ENCODE peak calls at places on chromosome 4, in five cellular contexts. J is heart left ventricle, A is uterus, T is ovary, R is transverse colon. N is an unnamed sample.

GRCh38 chr4:125826801-125827200 is 512.0 kb downstream of the FAT4 start:
- DNase-seq in J (no peak), A (no peak), T (no peak), R (no peak), N (no peak)

GRCh38 chr4:148041606-148042324 is 309.9 kb downstream of the ARHGAP10 start:
- DNase-seq in J (no peak), A (no peak), T (no peak), R (no peak), N (no peak)

GRCh38 chr4:119106036-119107000 is 29.3 kb upstream of the MYOZ2 start:
- DNase-seq in J (no peak), A (no peak), T (no peak), R (no peak), N (no peak)

GRCh38 chr4:109764376-109764775 is 34.5 kb upstream of the PLA2G12A start:
- DNase-seq in J (no peak), A (no peak), T (peak; percentile 10), R (no peak), N (no peak)

GRCh38 chr4:75849459-75849858 is 52.8 kb downstream of the PPEF2 start:
- DNase-seq in J (no peak), A (no peak), T (no peak), R (no peak), N (no peak)

GRCh38 chr4:81040175-81040659 is 9.7 kb downstream of the BMP3 start:
- DNase-seq in J (no peak), A (no peak), T (no peak), R (no peak), N (no peak)

GRCh38 chr4:26321326-26322276 is 787 bp downstream of the RBPJ start:
- DNase-seq in J (peak; percentile 70), A (peak; percentile 18), T (peak; percentile 15), R (peak; percentile 37), N (no peak)

GRCh38 chr4:150799207-150799606 is 215.9 kb downstream of the LRBA start:
- DNase-seq in J (no peak), A (no peak), T (no peak), R (no peak), N (no peak)

GRCh38 chr4:167602157-167602556 is 367.9 kb upstream of the SPOCK3 start:
- DNase-seq in J (no peak), A (no peak), T (no peak), R (no peak), N (no peak)

GRCh38 chr4:94695389-94695788 is 62.4 kb upstream of the BMPR1B start:
- DNase-seq in J (no peak), A (no peak), T (no peak), R (no peak), N (no peak)

GRCh38 chr4:86587016-86587713 is 7.0 kb upstream of the PTPN13 start:
- DNase-seq in J (no peak), A (no peak), T (no peak), R (no peak), N (no peak)

GRCh38 chr4:152161676-152162330 is 374.1 kb downstream of the FBXW7 start:
- DNase-seq in J (no peak), A (no peak), T (no peak), R (no peak), N (no peak)

GRCh38 chr4:103720661-103721060 is 876 bp upstream of the TACR3 start:
- DNase-seq in J (no peak), A (no peak), T (no peak), R (no peak), N (no peak)

GRCh38 chr4:103721251-103721650 is 1.5 kb upstream of the TACR3 start:
- DNase-seq in J (no peak), A (no peak), T (no peak), R (no peak), N (no peak)

GRCh38 chr4:103719320-103720204 is at the start of gene TACR3:
- DNase-seq in J (peak; percentile 53), A (no peak), T (no peak), R (no peak), N (no peak)

DNA sequence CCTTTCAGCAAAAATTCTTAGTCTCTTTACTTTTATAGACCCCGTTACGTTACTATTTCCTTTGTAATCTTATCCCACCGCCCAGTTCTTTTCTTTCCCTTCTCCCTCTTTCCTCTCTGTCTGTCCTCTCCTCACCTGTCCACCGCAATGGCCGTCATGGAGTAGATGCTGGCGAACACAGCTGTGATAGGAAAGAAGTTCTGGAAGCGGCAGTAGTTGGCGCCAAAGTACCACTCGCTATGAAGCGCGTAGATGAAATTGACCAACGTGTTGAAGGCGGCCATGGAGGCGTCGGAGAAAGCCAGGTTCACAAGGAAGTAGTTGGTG is 829 bp downstream of the TACR3 start:
- DNase-seq in J (no peak), A (no peak), T (no peak), R (no peak), N (no peak)
- H3K4me3 ChIP-seq in J (no peak overlapping the region), A (no peak overlapping the region), T (no peak overlapping the region), R (no peak overlapping the region), N (no peak overlapping the region)

GRCh38 chr4:3074078-3074845 is at the start of the genes HTT and HTT-AS:
- DNase-seq in J (peak; percentile 99), A (peak; percentile 96), T (peak; percentile 97), R (peak; percentile 99), N (peak; percentile 99)
- TF ChIP-seq POLR2A in J (peak; percentile 73), A (peak; percentile 81), T (peak; percentile 47), R (peak; percentile 84), N (no peak)

GRCh38 chr4:188032583-188032982 is 37.0 kb downstream of the ZFP42 start:
- DNase-seq in J (no peak), A (no peak), T (no peak), R (no peak), N (no peak)
- H3K4me3 ChIP-seq in J (no peak overlapping the region), A (no peak overlapping the region), T (no peak overlapping the region), R (no peak overlapping the region), N (no peak overlapping the region)

DNA sequence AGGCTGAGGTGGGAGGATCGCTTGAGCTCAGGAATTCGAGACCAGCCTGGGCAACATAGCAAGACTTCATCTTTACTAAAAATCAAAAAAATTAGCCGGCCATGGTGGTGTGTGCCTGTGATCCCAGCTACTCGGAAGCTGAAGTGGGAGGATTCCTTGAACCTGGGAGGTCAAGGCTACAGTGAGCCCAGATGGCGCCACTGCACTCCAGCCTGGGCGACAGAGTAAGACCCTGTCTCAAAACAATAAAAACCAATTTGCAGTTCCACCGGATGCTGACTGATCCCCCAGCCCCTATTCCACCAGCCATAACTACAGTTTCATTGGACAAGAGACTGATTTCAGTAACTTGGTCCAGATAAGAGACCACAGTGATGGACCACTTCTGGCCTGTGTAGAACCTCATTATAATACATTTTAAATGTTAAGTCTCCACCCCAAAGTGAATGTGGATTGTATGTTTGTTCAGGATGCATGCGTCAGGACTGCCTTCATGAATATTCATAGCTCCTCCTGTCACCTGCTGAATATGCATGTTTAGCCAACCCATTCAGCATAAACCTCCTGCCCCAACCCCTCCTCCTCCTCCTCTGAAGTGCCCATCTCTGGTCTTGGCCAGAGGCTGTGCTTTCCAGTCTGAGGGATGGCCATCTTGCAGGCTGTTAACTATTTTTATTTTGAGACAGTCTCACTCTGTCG is 2.3 kb upstream of the SLBP start:
- DNase-seq in J (no peak), A (no peak), T (no peak), R (no peak), N (no peak)
- TF ChIP-seq POLR2A in J (no peak), A (no peak), T (no peak), R (no peak), N (no peak)

DNA sequence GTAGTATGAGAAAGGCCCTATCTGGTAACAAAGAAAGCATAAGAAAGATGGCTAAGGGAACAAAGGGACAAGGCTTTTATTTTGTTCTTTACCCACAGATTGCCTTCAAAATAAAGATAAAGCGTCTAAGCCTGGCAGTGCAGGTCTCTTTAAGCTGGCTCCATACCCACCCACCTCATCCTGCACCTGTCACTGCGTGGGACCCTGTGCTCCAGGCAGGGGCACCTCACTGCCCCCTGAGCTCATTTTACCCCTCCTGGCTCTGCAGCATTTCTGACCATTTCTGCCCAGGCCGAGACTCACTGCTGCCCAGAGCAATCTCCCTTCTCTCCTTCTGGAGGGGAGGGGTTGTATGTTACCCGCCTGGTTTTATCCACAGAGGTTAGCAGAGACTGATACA is 1.7 kb upstream of the CYP4V2 start:
- DNase-seq in J (no peak), A (no peak), T (no peak), R (no peak), N (no peak)
- H3K4me3 ChIP-seq in J (peak overlapping the region; percentile 91), A (no peak overlapping the region), T (no peak overlapping the region), R (peak overlapping the region; percentile 68), N (no peak overlapping the region)